ENCODE peak calls at places on chromosomes 13 and 19, in ten cellular contexts. R is T-cell; E is CD4-positive, CD25-positive, alpha-beta regulatory T cell; V is NCI-H524; T is MCF 10A; F is NCI-H1694 treated with DMSO at 0.1 percent for 48 hours; H is colonic mucosa; B is stimulated activated CD8-positive, alpha-beta memory T cell treated with anti-CD3 and anti-CD28 coated beads, Interleukin-2, amount 100 ng/mL, for 48 hours; P is GM12891; Y is KBM-7. C is an unnamed sample.

GRCh38 chr13:101291647-101292515 is 124.4 kb downstream of the NALCN start:
- DNase-seq in R (no peak), E (no peak), V (no peak), T (peak; percentile 26), F (no peak), H (no peak), B (no peak), P (no peak), Y (no peak), C (no peak)

GRCh38 chr19:35451278-35452096 is 3.4 kb downstream of the FFAR2 start:
- DNase-seq in R (no peak), E (no peak), V (no peak), T (no peak), F (no peak), H (no peak), B (no peak), P (peak; percentile 55), Y (no peak), C (no peak)

GRCh38 chr19:29745253-29745652 is 30.2 kb upstream of the C19orf12 start:
- DNase-seq in R (no peak), E (no peak), V (no peak), T (no peak), F (no peak), H (no peak), B (no peak), P (no peak), Y (no peak), C (no peak)

GRCh38 chr19:50663280-50663790 is 14.1 kb downstream of the C19orf81 start:
- DNase-seq in R (no peak), E (no peak), V (no peak), T (no peak), F (no peak), H (no peak), B (no peak), P (no peak), Y (no peak), C (no peak)

GRCh38 chr13:47908200-47908902 is 92.7 kb downstream of the SUCLA2 start:
- DNase-seq in R (no peak), E (no peak), V (no peak), T (peak; percentile 39), F (no peak), H (no peak), B (no peak), P (no peak), Y (no peak), C (no peak)

GRCh38 chr13:48667136-48667535 is 13.4 kb downstream of the CYSLTR2 start:
- DNase-seq in R (no peak), E (no peak), V (no peak), T (no peak), F (no peak), H (no peak), B (no peak), P (no peak), Y (no peak), C (no peak)

GRCh38 chr13:90868321-90868920 is 479.1 kb upstream of the MIR17HG start:
- DNase-seq in R (no peak), E (no peak), V (no peak), T (peak; percentile 44), F (no peak), H (peak; percentile 23), B (no peak), P (no peak), Y (peak; percentile 26), C (no peak)

GRCh38 chr13:23865898-23866297 is 23.3 kb downstream of the MIPEP start:
- DNase-seq in R (no peak), E (no peak), V (no peak), T (no peak), F (no peak), H (no peak), B (no peak), P (no peak), Y (no peak), C (no peak)

GRCh38 chr19:56718231-56718630 is 46.7 kb upstream of the ZNF835 start:
- DNase-seq in R (no peak), E (no peak), V (no peak), T (no peak), F (no peak), H (no peak), B (no peak), P (no peak), Y (no peak), C (no peak)

GRCh38 chr13:26653842-26654241 is 96.4 kb downstream of the WASF3 start:
- DNase-seq in R (no peak), E (no peak), V (no peak), T (no peak), F (no peak), H (no peak), B (no peak), P (no peak), Y (no peak), C (no peak)

C was measured in cerebellar nuclear complex.